ENCODE peak calls at places on chromosome 11, in ten cellular contexts. Q, Z, O, S, E, J, N, V, W and G are unnamed samples.
A peak's percentile ranks its signal among the peaks of the same experiment; 100 is the strongest.

GRCh38 chr11:78022397-78023396 is at the start of gene KCTD14:
- DNase-seq in Q (peak; percentile 43), Z (peak; percentile 33), O (no peak), S (peak; percentile 66), E (peak; percentile 26), J (peak; percentile 73), N (no peak), V (no peak), W (peak; percentile 29), G (peak; percentile 72)

GRCh38 chr11:74679513-74679865 is 51.7 kb downstream of the CHRDL2 start:
- DNase-seq in Q (peak; percentile 2), Z (no peak), O (no peak), S (no peak), E (no peak), J (peak; percentile 29), N (no peak), V (no peak), W (peak; percentile 17), G (peak; percentile 11)

GRCh38 chr11:19117760-19118097 is 761 bp downstream of the ZDHHC13 start:
- DNase-seq in Q (no peak), Z (no peak), O (peak; percentile 5), S (no peak), E (no peak), J (no peak), N (no peak), V (no peak), W (no peak), G (no peak)

GRCh38 chr11:73729594-73730206 is 31.2 kb downstream of the RAB6A start:
- DNase-seq in Q (no peak), Z (no peak), O (no peak), S (no peak), E (peak; percentile 32), J (no peak), N (peak; percentile 43), V (peak; percentile 43), W (no peak), G (no peak)

GRCh38 chr11:115287266-115287665 is 216.9 kb downstream of the CADM1 start:
- DNase-seq in Q (no peak), Z (no peak), O (no peak), S (no peak), E (no peak), J (no peak), N (no peak), V (no peak), W (no peak), G (no peak)

GRCh38 chr11:106216281-106216680 is 138.8 kb downstream of the AASDHPPT start:
- DNase-seq in Q (no peak), Z (peak; percentile 38), O (no peak), S (no peak), E (no peak), J (no peak), N (no peak), V (no peak), W (no peak), G (no peak)

GRCh38 chr11:86523738-86524602 is 148.4 kb downstream of the ME3 start:
- DNase-seq in Q (no peak), Z (no peak), O (peak; percentile 99), S (no peak), E (no peak), J (no peak), N (peak; percentile 67), V (no peak), W (no peak), G (no peak)

GRCh38 chr11:47052165-47052564 is 115.6 kb downstream of the CSTPP1 start:
- DNase-seq in Q (no peak), Z (no peak), O (no peak), S (no peak), E (no peak), J (no peak), N (no peak), V (no peak), W (no peak), G (no peak)

GRCh38 chr11:12195773-12196172 is 85.4 kb downstream of the MICAL2 start:
- DNase-seq in Q (no peak), Z (no peak), O (no peak), S (no peak), E (no peak), J (no peak), N (peak; percentile 33), V (no peak), W (no peak), G (no peak)

GRCh38 chr11:128334311-128335044 is 252.9 kb downstream of the ETS1 start:
- DNase-seq in Q (no peak), Z (peak; percentile 74), O (no peak), S (peak; percentile 74), E (no peak), J (peak; percentile 63), N (no peak), V (no peak), W (peak; percentile 63), G (no peak)

GRCh38 chr11:20050551-20051333 is 109.5 kb downstream of the DBX1 start:
- DNase-seq in Q (no peak), Z (no peak), O (no peak), S (no peak), E (peak; percentile 35), J (no peak), N (no peak), V (no peak), W (no peak), G (no peak)

DNA sequence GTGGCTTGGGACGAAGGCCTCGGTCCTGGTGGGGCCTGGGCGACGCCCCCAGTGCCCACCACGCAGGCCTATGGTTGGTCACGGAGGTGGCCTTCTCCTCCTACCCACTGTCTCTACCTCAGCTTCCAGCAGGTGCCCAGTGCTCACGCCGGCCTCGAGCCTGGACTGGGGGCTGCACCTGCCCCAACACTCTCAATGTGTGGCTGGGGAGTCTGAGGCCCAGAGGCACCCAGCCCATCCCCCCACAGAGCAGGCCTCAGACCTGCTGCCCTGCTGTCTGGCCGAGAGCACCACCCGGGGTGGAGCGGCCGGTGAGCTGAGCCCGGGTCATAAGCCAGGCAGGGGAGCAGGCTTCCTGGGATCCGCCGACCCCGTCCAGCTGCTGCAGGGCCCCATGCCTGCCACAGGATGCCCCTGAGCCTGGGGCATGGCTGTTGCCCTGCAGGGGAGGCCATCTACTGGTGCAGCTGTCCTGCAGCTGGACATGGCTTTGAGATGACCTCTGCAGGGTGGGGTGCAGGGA is 28.5 kb upstream of the MUC5AC start:
- DNase-seq in Q (no peak), Z (peak; percentile 19), O (no peak), S (peak; percentile 46), E (no peak), J (peak; percentile 41), N (no peak), V (no peak), W (no peak), G (no peak)
- H3K4me1 ChIP-seq in Q (no peaks in the 10 kb centered on the region), Z (no peaks in the 10 kb centered on the region), O (no peaks in the 10 kb centered on the region), S (no peaks in the 10 kb centered on the region), E (no peaks in the 10 kb centered on the region), J (no peaks in the 10 kb centered on the region), N (peaks cover 14% of the 10 kb centered on the region), V (peaks cover 7% of the 10 kb centered on the region), W (no peaks in the 10 kb centered on the region), G (no peaks in the 10 kb centered on the region)

DNA sequence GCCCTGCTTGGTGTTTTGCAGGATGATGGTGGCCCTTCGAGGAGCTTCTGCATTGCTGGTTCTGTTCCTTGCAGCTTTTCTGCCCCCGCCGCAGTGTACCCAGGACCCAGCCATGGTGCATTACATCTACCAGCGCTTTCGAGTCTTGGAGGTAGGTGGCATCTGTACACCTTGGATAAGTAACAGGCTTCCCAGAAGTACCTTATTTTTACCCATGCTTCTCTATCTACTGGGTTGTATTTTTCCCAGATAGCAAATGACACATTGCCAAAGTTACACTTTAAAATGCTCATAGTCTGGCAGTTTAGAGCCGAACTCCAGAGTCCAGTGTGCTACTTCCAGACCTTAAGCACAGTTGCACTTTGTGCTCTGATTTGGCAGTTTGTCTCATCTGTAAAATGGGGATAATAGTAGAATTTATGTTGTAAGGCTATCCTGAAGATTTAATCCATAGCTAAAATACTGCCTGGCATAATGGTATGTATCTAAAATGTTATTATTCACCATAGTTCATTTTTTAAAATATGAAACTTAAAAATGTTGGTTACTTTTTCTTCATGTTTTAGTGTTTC is 634 bp downstream of the OLFML1 start:
- DNase-seq in Q (no peak), Z (no peak), O (no peak), S (no peak), E (no peak), J (no peak), N (no peak), V (no peak), W (no peak), G (no peak)
- H3K27ac ChIP-seq in Q (no peak overlapping the region), Z (peak overlapping the region; percentile 56), O (no peak overlapping the region), S (peak overlapping the region; percentile 29), E (no peak overlapping the region), J (no peak overlapping the region), N (no peak overlapping the region), V (no peak overlapping the region), W (peak overlapping the region; percentile 68), G (no peak overlapping the region)

GRCh38 chr11:133720951-133721350 is 124.4 kb downstream of the SPATA19 start:
- DNase-seq in Q (no peak), Z (no peak), O (no peak), S (no peak), E (no peak), J (no peak), N (no peak), V (no peak), W (no peak), G (no peak)

GRCh38 chr11:133714471-133715375 is 130.6 kb downstream of the SPATA19 start:
- DNase-seq in Q (no peak), Z (no peak), O (no peak), S (no peak), E (no peak), J (no peak), N (no peak), V (no peak), W (no peak), G (no peak)

GRCh38 chr11:133719532-133720235 is 125.6 kb downstream of the SPATA19 start:
- DNase-seq in Q (no peak), Z (no peak), O (no peak), S (no peak), E (no peak), J (no peak), N (no peak), V (no peak), W (no peak), G (no peak)

GRCh38 chr11:133718238-133718637 is 127.1 kb downstream of the SPATA19 start:
- DNase-seq in Q (no peak), Z (no peak), O (no peak), S (no peak), E (no peak), J (no peak), N (no peak), V (no peak), W (no peak), G (no peak)

DNA sequence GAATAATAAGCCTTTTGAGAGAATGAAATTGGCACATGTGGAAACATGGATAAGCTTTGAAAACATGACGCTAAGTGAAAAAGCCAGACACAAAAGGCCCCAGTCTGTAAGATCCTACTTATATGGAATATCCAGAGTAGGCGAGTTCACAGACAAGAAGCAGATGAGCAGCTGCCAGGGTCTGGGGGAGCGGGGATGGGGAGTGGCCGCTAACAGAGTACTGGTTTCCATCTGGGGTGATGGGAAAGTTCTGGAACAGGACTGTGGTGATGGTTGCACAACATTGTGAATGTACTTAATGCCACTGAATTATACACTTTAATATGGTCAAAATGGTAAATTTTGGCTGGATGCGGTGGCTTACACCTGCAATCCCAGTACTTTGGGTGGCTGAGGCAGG is 126.5 kb downstream of the SPATA19 start:
- DNase-seq in Q (no peak), Z (no peak), O (no peak), S (no peak), E (no peak), J (no peak), N (no peak), V (no peak), W (no peak), G (no peak)
- H3K9me3 ChIP-seq in Q (no peaks in the 10 kb centered on the region), Z (no peaks in the 10 kb centered on the region), O (peaks cover 64% of the 10 kb centered on the region), S (no peaks in the 10 kb centered on the region), E (no peaks in the 10 kb centered on the region), J (no peaks in the 10 kb centered on the region), N (no peaks in the 10 kb centered on the region), V (no peaks in the 10 kb centered on the region), W (no peaks in the 10 kb centered on the region), G (no peaks in the 10 kb centered on the region)

GRCh38 chr11:76253416-76253815 is 47.1 kb upstream of the WNT11 start:
- DNase-seq in Q (no peak), Z (no peak), O (no peak), S (no peak), E (no peak), J (no peak), N (no peak), V (no peak), W (no peak), G (no peak)
- H3K4me1 ChIP-seq in Q (no peaks in the 10 kb centered on the region), Z (no peaks in the 10 kb centered on the region), O (no peaks in the 10 kb centered on the region), S (no peaks in the 10 kb centered on the region), E (no peaks in the 10 kb centered on the region), J (no peaks in the 10 kb centered on the region), N (no peaks in the 10 kb centered on the region), V (peaks cover 6% of the 10 kb centered on the region), W (no peaks in the 10 kb centered on the region), G (no peaks in the 10 kb centered on the region)